ENCODE peak calls at places on chromosomes 6 and 20, in nine cellular contexts. J is transverse colon, Y is SK-N-SH, F is tibial nerve, Z is ovary, D is H1, A is K562, L is upper lobe of left lung, T is esophagus muscularis mucosa. Q is an unnamed sample.

GRCh38 chr6:154219250-154219649 is 137.4 kb downstream of the IPCEF1 start:
- DNase-seq in F (no peak), L (no peak), Z (no peak), J (no peak), T (no peak), D (no peak), Y (no peak), A (no peak), Q (no peak)

GRCh38 chr6:145199961-145200360 is 535.4 kb downstream of the EPM2A start:
- DNase-seq in Y (no peak), D (no peak), T (no peak), L (no peak), F (no peak), A (no peak), Z (no peak), J (no peak), Q (no peak)

GRCh38 chr6:150600302-150601017 is 775 bp downstream of the PLEKHG1 start:
- DNase-seq in F (peak), Z (peak), T (no peak), Y (peak), D (peak), J (peak), A (peak), L (peak), Q (peak)

GRCh38 chr20:35004749-35005462 is 49.2 kb downstream of the MYH7B start:
- DNase-seq in D (no peak), J (peak), Z (no peak), A (no peak), T (no peak), L (no peak), F (no peak), Y (no peak), Q (no peak)

GRCh38 chr20:17379651-17380050 is 151.5 kb downstream of the BFSP1 start:
- DNase-seq in F (no peak), Z (no peak), T (no peak), D (no peak), L (no peak), J (no peak), Y (no peak), A (no peak), Q (no peak)

GRCh38 chr6:163309491-163310026 is 105.0 kb upstream of the QKI start:
- DNase-seq in Z (no peak), L (no peak), T (no peak), J (no peak), F (no peak), Y (no peak), D (no peak), A (no peak), Q (no peak)

GRCh38 chr20:12594410-12595130 is 414.2 kb upstream of the SPTLC3 start:
- DNase-seq in J (no peak), Z (no peak), Y (peak), F (no peak), L (no peak), A (no peak), T (no peak), D (no peak), Q (no peak)

GRCh38 chr6:28537509-28538140 is 11.9 kb downstream of the GPX5 start:
- DNase-seq in Y (no peak), A (no peak), D (peak), F (no peak), J (no peak), L (no peak), Z (no peak), T (peak), Q (no peak)

GRCh38 chr20:16590234-16590633 is 17.0 kb upstream of the KIF16B start:
- DNase-seq in T (no peak), L (no peak), D (no peak), Z (no peak), J (no peak), F (no peak), A (no peak), Y (no peak), Q (no peak)

GRCh38 chr6:16129623-16130243 is 847 bp downstream of the MYLIP start:
- DNase-seq in J (peak), Y (no peak), D (peak), T (no peak), Z (no peak), F (no peak), L (peak), A (no peak), Q (peak)

GRCh38 chr20:37524859-37525708 is 2.6 kb downstream of the BLCAP start:
- DNase-seq in A (no peak), Z (no peak), T (no peak), L (peak), D (no peak), J (peak), Y (no peak), F (no peak), Q (peak)

GRCh38 chr6:125868996-125869395 is 78.2 kb downstream of the NCOA7 start:
- DNase-seq in Y (peak), Z (no peak), T (no peak), L (no peak), D (no peak), A (no peak), J (no peak), F (no peak), Q (no peak)

GRCh38 chr6:105882833-105883232 is 203.3 kb upstream of the PRDM1 start:
- DNase-seq in Z (no peak), A (no peak), Y (no peak), D (no peak), T (no peak), J (no peak), L (no peak), F (no peak), Q (no peak)

GRCh38 chr6:4931530-4932505 is 72.0 kb downstream of the RPP40 start:
- DNase-seq in Y (no peak), Z (no peak), D (peak), F (no peak), T (no peak), A (no peak), L (no peak), J (peak), Q (no peak)

GRCh38 chr6:151389640-151390275 is 1.6 kb downstream of the ZBTB2 start:
- DNase-seq in L (peak), T (no peak), A (peak), J (peak), D (no peak), F (peak), Z (peak), Y (peak), Q (peak)

GRCh38 chr6:166952567-166953464 is 3.5 kb downstream of the RNASET2 start:
- DNase-seq in Y (no peak), L (no peak), D (no peak), Z (no peak), J (no peak), F (no peak), T (no peak), A (no peak), Q (no peak)

GRCh38 chr6:55886185-55886836 is 10.9 kb upstream of the BMP5 start:
- DNase-seq in D (no peak), Z (no peak), F (no peak), A (no peak), J (no peak), L (no peak), Y (no peak), T (no peak), Q (no peak)

GRCh38 chr6:33723576-33724085 is 12.1 kb upstream of the UQCC2 start:
- DNase-seq in D (no peak), F (no peak), T (no peak), Z (no peak), A (no peak), L (no peak), Y (no peak), J (no peak), Q (no peak)

GRCh38 chr6:37673436-37673835 is 24.2 kb downstream of the MDGA1 start:
- DNase-seq in D (no peak), A (no peak), L (no peak), T (no peak), F (no peak), Z (no peak), Y (no peak), J (no peak), Q (no peak)

GRCh38 chr20:25292176-25292891 is 44.4 kb downstream of the PYGB start:
- DNase-seq in T (no peak), D (no peak), L (no peak), Y (no peak), J (no peak), F (no peak), A (no peak), Z (no peak), Q (no peak)

GRCh38 chr20:24783631-24784492 is 165.2 kb upstream of the CST7 start:
- DNase-seq in Z (no peak), J (peak), A (no peak), T (no peak), D (peak), L (no peak), F (no peak), Y (no peak), Q (peak)

GRCh38 chr6:162055365-162055764 is 672.2 kb downstream of the PRKN start:
- DNase-seq in L (no peak), T (no peak), J (no peak), D (no peak), Y (no peak), F (no peak), A (no peak), Z (no peak), Q (no peak)

GRCh38 chr6:43758617-43759050 is 11.4 kb upstream of the VEGFA start:
- DNase-seq in Z (no peak), D (peak), T (no peak), L (peak), A (peak), J (no peak), Y (peak), F (no peak), Q (no peak)

GRCh38 chr6:119444642-119445557 is 95.3 kb upstream of the MAN1A1 start:
- DNase-seq in A (peak), T (no peak), F (no peak), J (no peak), L (no peak), D (no peak), Z (no peak), Y (no peak), Q (no peak)

GRCh38 chr6:48397887-48398286 is 286.9 kb upstream of the PTCHD4 start:
- DNase-seq in F (no peak), D (no peak), Z (no peak), J (no peak), Y (no peak), L (no peak), A (no peak), T (no peak), Q (no peak)

GRCh38 chr20:40564997-40565680 is 123.9 kb downstream of the MAFB start:
- DNase-seq in Y (no peak), T (no peak), J (no peak), A (no peak), Z (no peak), L (no peak), F (no peak), D (no peak), Q (no peak)

GRCh38 chr6:26432622-26433021 is 7.7 kb upstream of the BTN3A3 start:
- DNase-seq in F (peak), T (no peak), Y (no peak), A (no peak), J (no peak), Z (no peak), D (no peak), L (no peak), Q (no peak)

DNA sequence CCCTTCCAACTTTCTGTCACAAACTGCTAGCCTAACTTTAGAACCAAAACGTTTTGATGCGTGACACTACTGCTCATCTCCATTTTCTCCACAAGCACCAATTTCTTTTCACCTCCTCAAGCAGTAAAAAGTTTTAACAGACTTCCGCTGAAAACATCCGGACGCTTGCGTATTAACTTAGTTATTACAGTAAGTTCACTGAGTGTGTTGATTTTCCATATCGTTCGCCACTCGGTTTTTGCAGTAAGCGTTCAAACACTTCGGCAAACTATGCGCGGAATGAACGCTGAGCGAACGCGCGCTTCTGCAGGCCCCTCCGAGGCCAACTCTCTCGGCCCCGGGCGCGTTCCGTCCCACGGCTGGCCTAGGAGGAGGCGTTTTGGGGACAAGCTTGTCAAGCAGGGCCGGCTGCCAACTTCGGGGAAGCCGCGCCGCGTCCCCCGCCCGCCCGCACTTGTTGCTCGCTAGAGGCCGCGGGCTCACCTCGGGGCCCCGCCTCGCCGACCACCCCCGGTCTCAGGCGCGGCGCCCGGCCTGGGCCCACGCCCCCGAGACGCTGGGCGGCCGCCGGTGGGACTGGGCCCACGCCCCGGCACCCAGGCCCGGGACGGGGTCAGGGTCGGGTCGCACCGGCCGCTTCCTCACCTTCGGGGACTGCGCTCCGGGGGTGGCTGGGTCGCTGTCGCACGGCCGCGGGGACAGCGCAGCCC is 945 bp downstream of the PHF10 start:
- DNase-seq in F (peak), Y (peak), D (peak), A (peak), J (peak), T (peak), L (peak), Z (peak), Q (peak)
- TF ChIP-seq EP300 in F (peak), Y (no peak), D (no peak), A (peak), J (no peak), T (no peak), L (no peak), Z (no peak), Q (no peak)

GRCh38 chr20:31677553-31678260 is 40.0 kb downstream of the COX4I2 start:
- DNase-seq in Z (no peak), L (no peak), D (no peak), J (no peak), F (no peak), T (no peak), A (no peak), Y (no peak), Q (no peak)

GRCh38 chr20:31676534-31677030 is 38.9 kb downstream of the COX4I2 start:
- DNase-seq in F (no peak), L (no peak), Z (no peak), T (no peak), A (peak), D (no peak), Y (no peak), J (no peak), Q (no peak)

GRCh38 chr20:31673943-31674463 is 36.3 kb downstream of the COX4I2 start:
- DNase-seq in F (no peak), Z (no peak), Y (no peak), T (no peak), J (no peak), A (no peak), L (no peak), D (no peak), Q (no peak)

GRCh38 chr20:31674895-31675827 is 37.4 kb downstream of the COX4I2 start:
- DNase-seq in A (peak), F (peak), D (no peak), Y (peak), L (peak), J (peak), T (no peak), Z (no peak), Q (peak)

DNA sequence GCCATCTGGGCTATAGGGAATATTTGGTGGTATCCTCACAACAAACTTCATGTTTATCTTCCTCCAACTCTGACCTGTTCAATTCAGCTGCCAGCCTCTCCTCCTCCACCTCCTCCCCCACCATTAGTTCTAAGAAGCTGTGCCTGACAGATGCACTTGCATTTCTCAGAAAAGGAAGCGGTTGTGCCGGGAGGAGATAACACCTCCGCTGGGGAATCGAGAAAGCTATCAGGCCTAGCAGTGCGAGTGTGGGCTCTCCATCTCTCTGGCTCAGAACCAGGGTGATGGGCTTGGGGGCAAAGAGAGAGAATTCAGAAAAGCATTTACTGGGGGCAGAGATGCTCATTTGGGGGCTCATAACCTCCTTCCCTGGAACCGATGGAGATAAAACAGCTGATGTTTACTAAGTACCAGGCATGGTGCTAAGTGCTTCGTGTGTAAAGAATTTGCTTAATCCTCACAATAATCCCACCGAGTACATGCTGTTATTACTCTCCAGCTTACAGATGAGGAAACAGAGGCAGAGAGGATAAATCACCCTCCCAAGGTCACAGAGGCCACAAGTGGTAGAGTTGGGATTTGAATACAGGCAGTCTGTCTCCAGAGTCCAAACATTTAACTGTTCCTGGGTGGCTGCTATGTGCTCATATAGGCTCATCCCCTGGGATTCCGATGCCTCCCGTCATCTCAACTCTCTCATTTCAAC is 38.3 kb downstream of the COX4I2 start:
- DNase-seq in L (peak), D (no peak), A (peak), T (no peak), Y (no peak), Z (peak), F (no peak), J (no peak), Q (no peak)
- H3K4me3 ChIP-seq in L (no peak), D (no peak), A (peak), T (no peak), Y (no peak), Z (no peak), F (no peak), J (no peak), Q (peak)

DNA sequence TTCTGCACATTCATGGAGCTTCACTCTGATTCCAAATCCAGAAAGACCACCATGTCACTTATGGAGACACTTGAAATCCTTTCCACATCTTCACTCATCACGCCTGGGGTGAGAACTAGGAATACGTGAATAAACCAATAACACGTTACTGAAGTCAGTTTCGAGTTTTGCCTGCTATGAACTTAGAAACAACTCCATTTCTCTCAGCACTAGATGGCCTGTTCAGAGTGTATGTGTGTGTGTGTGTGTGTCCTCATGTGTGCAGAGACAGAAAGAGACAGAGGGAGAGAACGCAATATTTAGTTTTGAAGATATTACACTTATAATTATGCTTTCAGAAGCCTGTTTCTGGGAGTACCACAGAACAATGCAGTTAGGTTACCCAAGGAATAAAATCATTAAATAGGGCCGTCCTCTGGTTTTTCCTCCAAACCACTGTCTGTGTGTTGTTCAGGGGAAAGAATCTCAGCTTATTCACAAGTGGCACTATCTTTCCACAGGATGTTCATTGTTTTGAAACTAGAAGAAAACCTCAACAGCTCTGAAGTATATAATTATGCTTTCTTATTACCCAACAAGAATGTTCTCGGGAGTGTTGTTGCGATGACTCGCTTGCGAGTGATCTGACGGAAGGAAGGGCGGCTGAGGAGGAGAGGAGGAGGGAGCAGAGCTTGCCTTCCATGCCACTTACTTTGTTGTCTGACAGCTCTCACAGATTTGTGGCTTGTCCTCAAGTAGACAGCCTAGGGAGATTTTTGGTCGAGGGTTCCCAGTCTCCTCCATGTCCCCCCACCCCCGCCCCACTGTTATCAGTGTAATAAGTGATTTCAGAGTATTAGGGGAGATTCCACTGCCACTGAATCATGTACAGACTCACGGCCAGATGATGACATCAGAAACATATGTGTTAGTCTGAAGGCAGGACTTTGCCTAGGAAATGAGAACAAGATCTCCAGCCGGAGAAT is 80.9 kb upstream of the CCN6 start:
- DNase-seq in J (peak), Z (peak), T (peak), L (peak), Y (peak), A (no peak), F (peak), D (no peak), Q (no peak)
- TF ChIP-seq EP300 in J (no peak), Z (no peak), T (no peak), L (no peak), Y (peak), A (no peak), F (peak), D (no peak), Q (no peak)

GRCh38 chr6:161003336-161003735 is 11.8 kb downstream of the MAP3K4 start:
- DNase-seq in J (no peak), Y (no peak), D (no peak), T (no peak), L (no peak), A (no peak), F (no peak), Z (no peak), Q (no peak)

GRCh38 chr6:161000632-161001031 is 9.1 kb downstream of the MAP3K4 start:
- DNase-seq in Y (no peak), T (no peak), A (no peak), Z (no peak), L (no peak), F (no peak), D (no peak), J (no peak), Q (no peak)

GRCh38 chr6:160999508-160999907 is 7.9 kb downstream of the MAP3K4 start:
- DNase-seq in Z (no peak), L (no peak), D (no peak), Y (no peak), A (no peak), T (peak), F (no peak), J (no peak), Q (no peak)

GRCh38 chr6:160998217-160998616 is 6.6 kb downstream of the MAP3K4 start:
- DNase-seq in F (no peak), Y (no peak), D (no peak), J (no peak), T (no peak), A (no peak), Z (no peak), L (no peak), Q (no peak)

GRCh38 chr6:161001421-161001820 is 9.9 kb downstream of the MAP3K4 start:
- DNase-seq in J (no peak), T (no peak), Y (no peak), L (no peak), Z (no peak), F (peak), A (no peak), D (no peak), Q (no peak)
- H3K4me3 ChIP-seq in J (no peak), T (no peak), Y (no peak), L (no peak), Z (no peak), F (no peak), A (no peak), D (no peak), Q (no peak)

GRCh38 chr6:52839124-52840055 is 1.2 kb downstream of the GSTA5 start:
- DNase-seq in L (peak), J (peak), F (peak), T (no peak), Y (peak), D (peak), A (peak), Z (no peak), Q (peak)
- TF ChIP-seq EP300 in L (no peak), J (no peak), F (no peak), T (no peak), Y (no peak), D (no peak), A (no peak), Z (no peak), Q (no peak)

GRCh38 chr6:134316733-134317431 is 1.0 kb downstream of the SGK1 start:
- DNase-seq in T (no peak), Z (peak), A (no peak), L (no peak), J (no peak), F (no peak), Y (peak), D (no peak), Q (no peak)
- H3K4me3 ChIP-seq in T (peak), Z (peak), A (no peak), L (peak), J (no peak), F (peak), Y (peak), D (peak), Q (peak)

GRCh38 chr20:48681201-48681881 is 146.5 kb downstream of the PREX1 start:
- DNase-seq in A (no peak), T (no peak), L (no peak), J (no peak), D (no peak), Z (no peak), Y (no peak), F (no peak), Q (no peak)
- TF ChIP-seq EP300 in A (no peak), T (no peak), L (no peak), J (no peak), D (no peak), Z (no peak), Y (no peak), F (no peak), Q (no peak)

GRCh38 chr6:36386495-36387439 is 702 bp downstream of the ETV7 start:
- DNase-seq in D (peak), T (no peak), Z (peak), A (no peak), J (peak), Y (peak), L (peak), F (peak), Q (peak)
- H3K4me3 ChIP-seq in D (peak), T (peak), Z (peak), A (no peak), J (peak), Y (peak), L (peak), F (peak), Q (peak)

Q was measured in stomach.